ENCODE peak calls at places on chromosomes 4 and X, in five cellular contexts. One of them, this sample, is unnamed.

GRCh38 chrX:1202251-1202650 is 10.2 kb downstream of the CRLF2 start:
- DNase-seq in HepG2: no peak
- DNase-seq in GM12878: no peak
- DNase-seq in K562: no peak
- DNase-seq in H1: no peak
- DNase-seq in this sample: no peak

GRCh38 chr4:88878624-88879023 is 178.4 kb downstream of the FAM13A start:
- DNase-seq in HepG2: peak
- DNase-seq in GM12878: no peak
- DNase-seq in K562: no peak
- DNase-seq in H1: no peak
- DNase-seq in this sample: no peak

GRCh38 chr4:76011700-76012387 is 4.5 kb upstream of the CXCL9 start:
- DNase-seq in HepG2: no peak
- DNase-seq in GM12878: peak
- DNase-seq in K562: no peak
- DNase-seq in H1: no peak
- DNase-seq in this sample: no peak

GRCh38 chrX:40094041-40094899 is 3.5 kb downstream of the BCOR start:
- DNase-seq in HepG2: no peak
- DNase-seq in GM12878: no peak
- DNase-seq in K562: no peak
- DNase-seq in H1: no peak
- DNase-seq in this sample: no peak

GRCh38 chrX:40153335-40154221 is 55.8 kb upstream of the BCOR start:
- DNase-seq in HepG2: no peak
- DNase-seq in GM12878: no peak
- DNase-seq in K562: peak
- DNase-seq in H1: no peak
- DNase-seq in this sample: peak

GRCh38 chr4:16227462-16227868 is 1.2 kb upstream of the TAPT1 start:
- DNase-seq in HepG2: peak
- DNase-seq in GM12878: no peak
- DNase-seq in K562: no peak
- DNase-seq in H1: no peak
- DNase-seq in this sample: peak

GRCh38 chr4:6446130-6446482 is 26.3 kb downstream of the PPP2R2C start:
- DNase-seq in HepG2: no peak
- DNase-seq in GM12878: no peak
- DNase-seq in K562: no peak
- DNase-seq in H1: no peak
- DNase-seq in this sample: no peak

GRCh38 chrX:43277879-43278278 is 378.2 kb upstream of the MAOA start:
- DNase-seq in HepG2: no peak
- DNase-seq in GM12878: no peak
- DNase-seq in K562: no peak
- DNase-seq in H1: no peak
- DNase-seq in this sample: no peak

GRCh38 chrX:41923925-41924693 is 755 bp upstream of the CASK start:
- DNase-seq in HepG2: no peak
- DNase-seq in GM12878: no peak
- DNase-seq in K562: peak
- DNase-seq in H1: no peak
- DNase-seq in this sample: peak

GRCh38 chr4:137032242-137032641 is 500.1 kb downstream of the PCDH18 start:
- DNase-seq in HepG2: no peak
- DNase-seq in GM12878: no peak
- DNase-seq in K562: no peak
- DNase-seq in H1: no peak
- DNase-seq in this sample: no peak

GRCh38 chr4:88335092-88335665 is 43.5 kb upstream of the HERC6 start:
- DNase-seq in HepG2: peak
- DNase-seq in GM12878: no peak
- DNase-seq in K562: no peak
- DNase-seq in H1: no peak
- DNase-seq in this sample: no peak

GRCh38 chrX:77572322-77572721 is 125.1 kb downstream of the FGF16 start:
- DNase-seq in HepG2: no peak
- DNase-seq in GM12878: no peak
- DNase-seq in K562: no peak
- DNase-seq in H1: no peak
- DNase-seq in this sample: no peak

GRCh38 chrX:102697506-102697905 is 14.7 kb upstream of the GPRASP2 start:
- DNase-seq in HepG2: no peak
- DNase-seq in GM12878: no peak
- DNase-seq in K562: no peak
- DNase-seq in H1: no peak
- DNase-seq in this sample: no peak

GRCh38 chrX:54087661-54088060 is 43.4 kb upstream of the PHF8 start:
- DNase-seq in HepG2: no peak
- DNase-seq in GM12878: no peak
- DNase-seq in K562: no peak
- DNase-seq in H1: no peak
- DNase-seq in this sample: no peak

GRCh38 chr4:71827811-71828210 is 43.9 kb upstream of the GC start:
- DNase-seq in HepG2: no peak
- DNase-seq in GM12878: no peak
- DNase-seq in K562: no peak
- DNase-seq in H1: no peak
- DNase-seq in this sample: no peak

GRCh38 chrX:37767438-37767837 is 12.4 kb upstream of the CYBB start:
- DNase-seq in HepG2: no peak
- DNase-seq in GM12878: no peak
- DNase-seq in K562: no peak
- DNase-seq in H1: no peak
- DNase-seq in this sample: no peak

GRCh38 chr4:27790911-27791310 is 930.3 kb downstream of the STIM2 start:
- DNase-seq in HepG2: no peak
- DNase-seq in GM12878: no peak
- DNase-seq in K562: no peak
- DNase-seq in H1: no peak
- DNase-seq in this sample: no peak

GRCh38 chrX:28668957-28669356 is 81.7 kb downstream of the IL1RAPL1 start:
- DNase-seq in HepG2: no peak
- DNase-seq in GM12878: no peak
- DNase-seq in K562: no peak
- DNase-seq in H1: no peak
- DNase-seq in this sample: no peak

GRCh38 chrX:46713672-46714487 is 45.0 kb downstream of the SLC9A7 start:
- DNase-seq in HepG2: no peak
- DNase-seq in GM12878: peak
- DNase-seq in K562: no peak
- DNase-seq in H1: no peak
- DNase-seq in this sample: no peak

GRCh38 chrX:16771483-16772398 is 14.5 kb upstream of the TXLNG start:
- DNase-seq in HepG2: peak
- DNase-seq in GM12878: no peak
- DNase-seq in K562: peak
- DNase-seq in H1: no peak
- DNase-seq in this sample: peak

GRCh38 chr4:115453416-115453815 is 340.0 kb upstream of the NDST4 start:
- DNase-seq in HepG2: no peak
- DNase-seq in GM12878: no peak
- DNase-seq in K562: no peak
- DNase-seq in H1: no peak
- DNase-seq in this sample: peak

GRCh38 chr4:40333921-40334352 is 1.2 kb upstream of the CHRNA9 start:
- DNase-seq in HepG2: no peak
- DNase-seq in GM12878: no peak
- DNase-seq in K562: no peak
- DNase-seq in H1: no peak
- DNase-seq in this sample: peak

GRCh38 chr4:1300466-1301455 is 11.1 kb downstream of the MAEA start:
- DNase-seq in HepG2: no peak
- DNase-seq in GM12878: no peak
- DNase-seq in K562: no peak
- DNase-seq in H1: no peak
- DNase-seq in this sample: no peak

GRCh38 chrX:10502961-10503360 is 117.4 kb downstream of the MID1 start:
- DNase-seq in HepG2: no peak
- DNase-seq in GM12878: no peak
- DNase-seq in K562: no peak
- DNase-seq in H1: no peak
- DNase-seq in this sample: no peak

GRCh38 chr4:78845469-78845868 is 69.3 kb downstream of the BMP2K start:
- DNase-seq in HepG2: no peak
- DNase-seq in GM12878: peak
- DNase-seq in K562: no peak
- DNase-seq in H1: no peak
- DNase-seq in this sample: no peak

GRCh38 chr4:149164282-149164681 is 651.4 kb downstream of the IQCM start:
- DNase-seq in HepG2: no peak
- DNase-seq in GM12878: no peak
- DNase-seq in K562: no peak
- DNase-seq in H1: peak
- DNase-seq in this sample: no peak

GRCh38 chr4:168514249-168514852 is 17.5 kb downstream of the PALLD start:
- DNase-seq in HepG2: peak
- DNase-seq in GM12878: no peak
- DNase-seq in K562: no peak
- DNase-seq in H1: no peak
- DNase-seq in this sample: no peak

GRCh38 chr4:41696131-41696530 is 52.4 kb downstream of the PHOX2B start:
- DNase-seq in HepG2: no peak
- DNase-seq in GM12878: no peak
- DNase-seq in K562: no peak
- DNase-seq in H1: no peak
- DNase-seq in this sample: no peak

GRCh38 chrX:2921193-2921592 is 7.9 kb downstream of the ARSD start:
- DNase-seq in HepG2: no peak
- DNase-seq in GM12878: no peak
- DNase-seq in K562: no peak
- DNase-seq in H1: no peak
- DNase-seq in this sample: no peak

GRCh38 chr4:185510803-185511202 is 24.5 kb downstream of the PDLIM3 start:
- DNase-seq in HepG2: no peak
- DNase-seq in GM12878: no peak
- DNase-seq in K562: no peak
- DNase-seq in H1: no peak
- DNase-seq in this sample: no peak

GRCh38 chrX:116417214-116417613 is 19.2 kb upstream of the SLC6A14 start:
- DNase-seq in HepG2: no peak
- DNase-seq in GM12878: no peak
- DNase-seq in K562: no peak
- DNase-seq in H1: no peak
- DNase-seq in this sample: no peak

GRCh38 chr4:3302164-3302785 is 9.5 kb downstream of the RGS12 start:
- DNase-seq in HepG2: no peak
- DNase-seq in GM12878: peak
- DNase-seq in K562: no peak
- DNase-seq in H1: no peak
- DNase-seq in this sample: no peak

GRCh38 chrX:54633641-54634040 is 103.6 kb downstream of the GNL3L start:
- DNase-seq in HepG2: no peak
- DNase-seq in GM12878: no peak
- DNase-seq in K562: no peak
- DNase-seq in H1: no peak
- DNase-seq in this sample: no peak

GRCh38 chr4:81724925-81725329 is 253.2 kb upstream of the RASGEF1B start:
- DNase-seq in HepG2: peak
- DNase-seq in GM12878: peak
- DNase-seq in K562: peak
- DNase-seq in H1: no peak
- DNase-seq in this sample: no peak

GRCh38 chr4:127832585-127832984 is 48.1 kb upstream of the PLK4 start:
- DNase-seq in HepG2: no peak
- DNase-seq in GM12878: peak
- DNase-seq in K562: no peak
- DNase-seq in H1: no peak
- DNase-seq in this sample: no peak

GRCh38 chr4:100548209-100548579 is 30.4 kb upstream of the EMCN start:
- DNase-seq in HepG2: no peak
- DNase-seq in GM12878: no peak
- DNase-seq in K562: no peak
- DNase-seq in H1: no peak
- DNase-seq in this sample: no peak
- TF ChIP-seq HDAC2 in HepG2: no peak
- TF ChIP-seq HDAC2 in GM12878: no peak
- TF ChIP-seq HDAC2 in K562: no peak
- TF ChIP-seq HDAC2 in H1: no peak
- TF ChIP-seq HDAC2 in this sample: no peak

DNA sequence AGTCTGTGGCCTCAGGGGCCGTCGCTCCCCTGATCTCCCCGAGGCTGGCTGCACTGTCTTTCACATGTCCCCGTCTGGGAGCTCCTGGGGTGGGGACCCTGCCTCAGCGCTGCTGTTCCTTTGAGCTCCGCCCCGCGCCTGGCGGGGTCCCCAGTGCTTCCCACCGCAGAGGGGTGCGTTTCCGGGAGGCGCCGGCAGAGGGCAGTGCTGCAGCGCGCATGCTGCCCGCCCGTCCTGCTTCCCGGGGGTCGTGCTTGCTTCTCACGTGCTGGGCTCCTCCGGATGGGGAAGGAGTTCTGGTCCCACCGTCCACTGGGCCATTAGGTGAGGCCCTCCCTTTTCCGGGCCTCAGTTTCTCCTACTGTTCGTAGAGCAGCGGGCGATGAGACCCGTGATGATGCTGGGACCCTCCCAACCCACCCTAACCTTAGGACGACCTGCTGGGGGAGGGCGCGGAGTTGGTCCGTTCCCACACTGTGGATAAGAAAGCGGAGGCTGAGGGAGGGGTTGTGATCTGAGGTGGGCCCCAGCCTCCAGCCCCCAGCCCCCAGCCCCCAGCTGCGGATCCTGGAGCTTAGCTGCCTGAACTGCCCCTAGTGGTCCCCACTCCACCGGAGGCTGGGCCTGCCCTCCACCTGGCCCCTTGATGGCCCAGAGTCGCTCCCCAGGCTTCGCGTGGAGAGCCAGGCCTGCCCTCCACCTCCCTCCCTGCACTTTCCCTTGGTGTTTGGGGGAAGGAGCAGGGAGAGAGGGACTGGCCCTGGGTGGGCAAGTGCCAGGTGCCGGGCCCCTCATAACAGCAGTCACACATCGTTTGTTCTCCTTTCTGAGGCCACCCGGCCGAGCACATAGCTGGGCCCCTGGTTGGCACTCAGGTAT is 15.3 kb downstream of the CPZ start:
- DNase-seq in HepG2: no peak
- DNase-seq in GM12878: no peak
- DNase-seq in K562: peak
- DNase-seq in H1: peak
- DNase-seq in this sample: peak
- TF ChIP-seq HDAC2 in HepG2: no peak
- TF ChIP-seq HDAC2 in GM12878: no peak
- TF ChIP-seq HDAC2 in K562: no peak
- TF ChIP-seq HDAC2 in H1: no peak
- TF ChIP-seq HDAC2 in this sample: no peak

GRCh38 chr4:77710125-77710524 is 104.5 kb downstream of the CXCL13 start:
- DNase-seq in HepG2: peak
- DNase-seq in GM12878: no peak
- DNase-seq in K562: no peak
- DNase-seq in H1: no peak
- DNase-seq in this sample: no peak
- TF ChIP-seq HDAC2 in HepG2: no peak
- TF ChIP-seq HDAC2 in GM12878: no peak
- TF ChIP-seq HDAC2 in K562: no peak
- TF ChIP-seq HDAC2 in H1: no peak
- TF ChIP-seq HDAC2 in this sample: no peak

GRCh38 chr4:62256469-62256868 is 1056.3 kb downstream of the ADGRL3 start:
- DNase-seq in HepG2: no peak
- DNase-seq in GM12878: no peak
- DNase-seq in K562: no peak
- DNase-seq in H1: no peak
- DNase-seq in this sample: no peak
- TF ChIP-seq HDAC2 in HepG2: no peak
- TF ChIP-seq HDAC2 in GM12878: no peak
- TF ChIP-seq HDAC2 in K562: no peak
- TF ChIP-seq HDAC2 in H1: no peak
- TF ChIP-seq HDAC2 in this sample: no peak

This sample was measured in A549.